ENCODE peak calls at places on chromosomes 5 and 9, in eight cellular contexts. X, H, R, V, E, Y, U and W are unnamed samples.
A peak's percentile ranks its signal among the peaks of the same experiment; 100 is the strongest.

GRCh38 chr9:107711528-107711927 is 222.0 kb upstream of the KLF4 start:
- DNase-seq in U (peak; percentile 4), E (no peak), Y (peak; percentile 25), X (peak; percentile 75), R (no peak), V (no peak), H (no peak), W (no peak)

GRCh38 chr9:25377039-25377438 is 301.2 kb downstream of the TUSC1 start:
- DNase-seq in H (no peak), X (no peak), U (no peak), E (no peak), V (no peak), Y (no peak), R (no peak), W (no peak)

GRCh38 chr9:117551171-117551570 is 136.3 kb upstream of the ASTN2 start:
- DNase-seq in H (no peak), V (no peak), U (no peak), Y (no peak), X (no peak), R (no peak), E (no peak), W (no peak)

GRCh38 chr5:945691-946541 is 53.2 kb downstream of the TRIP13 start:
- DNase-seq in U (no peak), R (no peak), H (no peak), Y (peak; percentile 69), X (no peak), V (no peak), E (no peak), W (no peak)

GRCh38 chr9:134629061-134629585 is 12.5 kb upstream of the COL5A1 start:
- DNase-seq in H (no peak), X (no peak), R (no peak), E (no peak), Y (no peak), U (no peak), V (no peak), W (no peak)

GRCh38 chr9:35813434-35814105 is 1.3 kb downstream of the HINT2 start:
- DNase-seq in X (peak; percentile 79), V (no peak), U (no peak), E (peak; percentile 61), H (peak; percentile 73), Y (peak; percentile 39), R (peak; percentile 85), W (no peak)

GRCh38 chr9:108270041-108270440 is 585.7 kb downstream of the ACTL7B start:
- DNase-seq in R (no peak), X (no peak), E (no peak), V (no peak), H (no peak), Y (no peak), U (no peak), W (no peak)

GRCh38 chr5:1961952-1962595 is 79.3 kb upstream of the IRX4 start:
- DNase-seq in V (no peak), E (no peak), U (no peak), Y (no peak), X (no peak), H (no peak), R (no peak), W (no peak)

GRCh38 chr9:17636359-17636758 is 57.5 kb downstream of the SH3GL2 start:
- DNase-seq in U (no peak), Y (no peak), H (no peak), V (no peak), X (no peak), E (no peak), R (no peak), W (no peak)

GRCh38 chr5:66684663-66685062 is 88.5 kb downstream of the MAST4 start:
- DNase-seq in Y (no peak), U (no peak), R (no peak), E (no peak), X (no peak), H (no peak), V (no peak), W (no peak)

GRCh38 chr5:172180936-172181335 is 7.1 kb downstream of the STK10 start:
- DNase-seq in R (no peak), E (no peak), X (no peak), H (no peak), Y (no peak), U (no peak), V (no peak), W (no peak)

GRCh38 chr9:69945671-69946141 is 97.9 kb upstream of the MAMDC2 start:
- DNase-seq in E (peak; percentile 16), H (no peak), Y (no peak), U (peak; percentile 32), X (peak; percentile 10), R (no peak), V (no peak), W (no peak)

GRCh38 chr5:43780586-43780985 is 177.6 kb downstream of the NNT start:
- DNase-seq in H (no peak), Y (no peak), X (no peak), E (no peak), U (no peak), V (no peak), R (no peak), W (no peak)

GRCh38 chr9:21684831-21685362 is 117.5 kb upstream of the MTAP start:
- DNase-seq in V (no peak), U (no peak), E (no peak), X (peak; percentile 90), H (peak; percentile 57), R (no peak), Y (no peak), W (peak; percentile 99)

GRCh38 chr5:119332978-119333401 is 22.8 kb upstream of the TNFAIP8 start:
- DNase-seq in X (no peak), H (no peak), Y (no peak), R (no peak), E (no peak), U (no peak), V (no peak), W (no peak)
- TF ChIP-seq REST in X (no peak), H (no peak), Y (no peak), R (no peak), E (no peak), U (no peak), V (no peak), W (no peak)

GRCh38 chr5:132483101-132483500 is 7.5 kb downstream of the IRF1 start:
- DNase-seq in U (no peak), V (no peak), R (no peak), Y (no peak), E (no peak), H (no peak), X (no peak), W (no peak)

GRCh38 chr5:132479073-132479811 is 11.3 kb downstream of the IRF1 start:
- DNase-seq in Y (no peak), X (no peak), U (no peak), R (no peak), H (no peak), V (no peak), E (no peak), W (no peak)

GRCh38 chr5:132479812-132480441 is 10.6 kb downstream of the IRF1 start:
- DNase-seq in V (no peak), R (no peak), Y (no peak), U (no peak), H (no peak), E (no peak), X (no peak), W (no peak)

GRCh38 chr5:132480546-132481242 is 9.9 kb downstream of the IRF1 start:
- DNase-seq in Y (no peak), R (no peak), E (no peak), H (no peak), V (no peak), U (no peak), X (no peak), W (no peak)

DNA sequence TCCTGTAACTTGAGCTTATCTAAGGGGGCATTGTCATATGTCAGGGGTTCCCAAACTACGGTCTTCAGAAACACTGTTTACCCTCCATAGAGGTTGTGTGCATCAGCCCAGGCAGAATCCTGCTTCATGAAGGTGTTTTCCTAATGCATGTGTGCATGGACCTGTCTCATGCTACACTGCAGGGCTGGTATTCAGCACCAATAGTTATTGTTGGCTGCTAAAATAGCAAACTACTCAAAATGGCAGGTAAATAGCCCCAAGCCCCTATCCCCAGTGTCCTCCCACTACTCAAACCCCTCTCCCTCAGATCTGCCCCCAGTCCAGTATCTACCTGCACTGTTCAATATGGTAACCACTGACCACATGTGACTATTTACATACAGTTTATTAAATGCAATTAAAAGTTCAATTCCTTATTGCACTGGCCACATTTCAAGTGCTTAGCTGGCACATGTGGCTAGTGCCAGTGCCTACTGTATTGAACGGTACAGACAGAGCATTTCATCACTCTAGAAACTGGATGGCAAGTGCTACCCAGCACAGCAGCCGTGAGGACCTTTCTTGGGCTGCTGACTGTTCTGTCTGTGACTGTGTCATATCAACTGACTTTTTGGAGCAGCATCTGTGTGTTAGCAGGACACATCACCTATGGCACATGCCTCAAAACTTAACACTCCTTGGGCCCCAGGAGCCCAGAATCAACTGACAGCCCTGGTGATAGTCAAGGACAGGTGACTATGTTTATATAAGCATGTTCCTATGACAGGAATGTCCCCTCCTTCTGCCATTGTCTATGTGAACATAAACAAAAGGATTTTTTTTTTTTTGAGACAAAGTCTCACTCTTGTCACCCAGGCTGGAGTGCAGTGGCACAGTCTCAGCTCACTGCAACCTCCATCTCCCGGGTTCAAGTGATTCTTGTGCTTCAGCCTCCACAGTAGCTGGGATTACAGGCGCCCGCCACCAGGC is 9.0 kb downstream of the IRF1 start:
- DNase-seq in R (no peak), U (no peak), V (no peak), X (no peak), H (no peak), E (no peak), Y (no peak), W (no peak)
- TF ChIP-seq REST in R (no peak), U (no peak), V (no peak), X (no peak), H (no peak), E (no peak), Y (no peak), W (no peak)

DNA sequence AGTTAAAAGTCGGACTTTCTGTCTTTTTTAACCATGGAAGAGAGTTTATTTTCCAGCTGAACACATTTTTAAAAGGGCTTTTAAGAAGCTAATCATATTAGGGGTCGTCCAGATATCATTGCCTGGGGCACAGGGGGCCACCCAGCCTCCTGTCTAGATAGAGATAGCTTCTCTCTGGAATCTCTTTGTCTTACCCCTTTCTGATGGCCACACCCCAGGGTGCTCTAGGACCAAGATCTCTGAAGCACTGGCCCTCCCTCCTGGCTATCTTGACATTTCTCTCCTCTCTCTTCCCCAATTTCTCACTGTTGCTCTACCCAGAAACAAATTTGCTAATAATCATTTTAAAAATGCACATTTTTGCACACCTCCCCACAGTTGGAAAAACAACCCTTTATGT is 204.4 kb downstream of the NXNL2 start:
- DNase-seq in E (no peak), H (no peak), R (no peak), Y (peak; percentile 69), X (no peak), U (no peak), V (no peak), W (no peak)
- TF ChIP-seq REST in E (no peak), H (no peak), R (no peak), Y (no peak), X (no peak), U (no peak), V (no peak), W (no peak)

DNA sequence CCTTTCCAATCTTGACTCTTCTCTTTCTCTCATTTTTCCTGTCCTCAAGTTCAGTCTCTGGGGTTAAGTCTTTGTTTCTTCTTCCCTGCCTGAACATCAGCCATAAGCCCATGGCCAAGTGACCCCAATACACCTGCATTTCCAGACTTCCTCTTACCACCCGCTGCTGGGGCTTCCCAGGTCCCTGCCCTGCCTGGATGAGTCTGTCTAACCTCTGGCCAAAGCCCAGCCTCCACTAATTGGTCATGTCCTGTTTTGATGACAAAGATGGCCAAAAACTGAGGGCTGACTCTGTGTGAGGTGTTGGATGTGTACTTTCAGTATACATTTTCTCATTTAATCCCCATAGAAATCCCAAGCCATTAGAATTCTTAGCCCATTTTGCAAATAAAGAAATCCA is 47.3 kb downstream of the SH3TC2 start:
- DNase-seq in Y (no peak), H (no peak), X (no peak), R (no peak), V (no peak), U (no peak), E (no peak), W (no peak)
- TF ChIP-seq REST in Y (no peak), H (no peak), X (no peak), R (no peak), V (no peak), U (no peak), E (no peak), W (no peak)